ENCODE peak calls at places on chromosomes 3 and 15, in eight cellular contexts. W, G, Z, T, N, P, S and A are unnamed samples.

GRCh38 chr3:186003610-186004009 is 65.8 kb upstream of the TRA2B start:
- DNase-seq in W (no peak), G (no peak), Z (no peak), T (no peak), N (no peak), P (no peak), S (no peak), A (no peak)

GRCh38 chr3:50687127-50687751 is 12.5 kb downstream of the DOCK3 start:
- DNase-seq in W (no peak), G (no peak), Z (no peak), T (no peak), N (no peak), P (peak), S (no peak), A (peak)

GRCh38 chr15:55221090-55222011 is 24.6 kb upstream of the RSL24D1 start:
- DNase-seq in W (peak), G (no peak), Z (no peak), T (no peak), N (no peak), P (no peak), S (no peak), A (peak)

GRCh38 chr15:66946578-66947164 is 118.7 kb upstream of the SMAD3 start:
- DNase-seq in W (peak), G (peak), Z (peak), T (peak), N (peak), P (peak), S (no peak), A (peak)

GRCh38 chr3:195080571-195081141 is 190.3 kb downstream of the XXYLT1 start:
- DNase-seq in W (no peak), G (no peak), Z (peak), T (no peak), N (no peak), P (peak), S (no peak), A (no peak)

GRCh38 chr3:140903196-140903595 is 38.4 kb upstream of the SLC25A36 start:
- DNase-seq in W (no peak), G (no peak), Z (no peak), T (no peak), N (no peak), P (no peak), S (no peak), A (no peak)

GRCh38 chr3:160126046-160126445 is 99.2 kb upstream of the C3orf80 start:
- DNase-seq in W (no peak), G (no peak), Z (no peak), T (no peak), N (no peak), P (no peak), S (no peak), A (no peak)

GRCh38 chr15:85582719-85583089 is 202.3 kb downstream of the AKAP13 start:
- DNase-seq in W (peak), G (no peak), Z (no peak), T (peak), N (no peak), P (no peak), S (no peak), A (peak)

GRCh38 chr3:153624310-153625030 is 462.4 kb downstream of the RAP2B start:
- DNase-seq in W (no peak), G (no peak), Z (no peak), T (no peak), N (no peak), P (no peak), S (no peak), A (peak)

GRCh38 chr3:187794731-187795130 is 49.5 kb upstream of the BCL6 start:
- DNase-seq in W (no peak), G (no peak), Z (no peak), T (no peak), N (no peak), P (no peak), S (no peak), A (no peak)

GRCh38 chr15:42547926-42548257 is 701 bp downstream of the LRRC57 start:
- DNase-seq in W (no peak), G (no peak), Z (peak), T (peak), N (no peak), P (no peak), S (no peak), A (no peak)

GRCh38 chr3:157128771-157129671 is 30.9 kb downstream of the CCNL1 start:
- DNase-seq in W (peak), G (no peak), Z (no peak), T (no peak), N (no peak), P (no peak), S (peak), A (no peak)

GRCh38 chr3:9193211-9193610 is 56.2 kb downstream of the SRGAP3 start:
- DNase-seq in W (no peak), G (no peak), Z (no peak), T (no peak), N (no peak), P (peak), S (no peak), A (no peak)

GRCh38 chr3:149080011-149080698 is 6.2 kb downstream of the HLTF start:
- DNase-seq in W (no peak), G (no peak), Z (no peak), T (no peak), N (no peak), P (no peak), S (no peak), A (no peak)

GRCh38 chr15:47407692-47408091 is 309.6 kb upstream of the SEMA6D start:
- DNase-seq in W (no peak), G (no peak), Z (no peak), T (no peak), N (no peak), P (no peak), S (no peak), A (no peak)

GRCh38 chr3:55434789-55435188 is 52.3 kb downstream of the WNT5A start:
- DNase-seq in W (peak), G (no peak), Z (peak), T (no peak), N (no peak), P (no peak), S (peak), A (no peak)

GRCh38 chr15:62606376-62607164 is 436.0 kb upstream of the TPM1 start:
- DNase-seq in W (no peak), G (no peak), Z (no peak), T (no peak), N (no peak), P (no peak), S (no peak), A (no peak)

GRCh38 chr3:149207475-149207874 is 14.2 kb downstream of the CP start:
- DNase-seq in W (no peak), G (no peak), Z (no peak), T (no peak), N (no peak), P (no peak), S (no peak), A (no peak)

GRCh38 chr3:43162573-43163084 is 56.8 kb upstream of the POMGNT2 start:
- DNase-seq in W (no peak), G (no peak), Z (no peak), T (no peak), N (no peak), P (no peak), S (peak), A (no peak)

GRCh38 chr3:172379372-172379771 is 68.9 kb downstream of the GHSR start:
- DNase-seq in W (no peak), G (no peak), Z (no peak), T (no peak), N (no peak), P (no peak), S (no peak), A (no peak)

GRCh38 chr3:48426401-48426909 is 3.4 kb downstream of the PLXNB1 start:
- DNase-seq in W (no peak), G (no peak), Z (no peak), T (no peak), N (no peak), P (peak), S (no peak), A (peak)

GRCh38 chr15:75597667-75598341 is 18.7 kb upstream of the PTPN9 start:
- DNase-seq in W (peak), G (no peak), Z (no peak), T (no peak), N (no peak), P (no peak), S (no peak), A (no peak)

GRCh38 chr15:80801891-80802680 is 22.9 kb downstream of the CEMIP start:
- DNase-seq in W (no peak), G (no peak), Z (peak), T (no peak), N (peak), P (no peak), S (no peak), A (no peak)

GRCh38 chr3:40620151-40620550 is 95.4 kb downstream of the ZNF621 start:
- DNase-seq in W (no peak), G (no peak), Z (no peak), T (no peak), N (no peak), P (peak), S (no peak), A (no peak)

GRCh38 chr3:106797461-106797860 is 579.8 kb upstream of the CCDC54 start:
- DNase-seq in W (no peak), G (no peak), Z (no peak), T (no peak), N (no peak), P (no peak), S (no peak), A (no peak)

GRCh38 chr15:73681073-73681472 is 3.1 kb upstream of the CD276 start:
- DNase-seq in W (no peak), G (no peak), Z (no peak), T (no peak), N (no peak), P (no peak), S (no peak), A (no peak)

GRCh38 chr3:53038679-53039375 is 7.0 kb downstream of the SFMBT1 start:
- DNase-seq in W (no peak), G (no peak), Z (no peak), T (no peak), N (no peak), P (no peak), S (no peak), A (no peak)

GRCh38 chr3:181075098-181075497 is 85.6 kb upstream of the DNAJC19 start:
- DNase-seq in W (no peak), G (no peak), Z (no peak), T (no peak), N (no peak), P (no peak), S (no peak), A (no peak)

GRCh38 chr15:74318376-74319137 is 48.9 kb downstream of the CYP11A1 start:
- DNase-seq in W (no peak), G (no peak), Z (peak), T (no peak), N (no peak), P (no peak), S (no peak), A (no peak)

GRCh38 chr3:29936054-29936453 is 655.2 kb downstream of the RBMS3 start:
- DNase-seq in W (no peak), G (no peak), Z (no peak), T (no peak), N (no peak), P (no peak), S (no peak), A (no peak)

GRCh38 chr3:195095035-195095703 is 175.8 kb downstream of the XXYLT1 start:
- DNase-seq in W (no peak), G (no peak), Z (no peak), T (no peak), N (no peak), P (peak), S (no peak), A (no peak)

GRCh38 chr3:124572851-124573405 is 157.3 kb upstream of the UMPS start:
- DNase-seq in W (no peak), G (no peak), Z (no peak), T (no peak), N (no peak), P (no peak), S (no peak), A (no peak)

GRCh38 chr3:121431717-121432517 is 113.9 kb downstream of the POLQ start:
- DNase-seq in W (peak), G (peak), Z (no peak), T (peak), N (no peak), P (no peak), S (no peak), A (peak)

GRCh38 chr15:40847225-40847961 is 3.5 kb downstream of the SPINT1 start:
- DNase-seq in W (peak), G (no peak), Z (peak), T (no peak), N (peak), P (peak), S (no peak), A (peak)

GRCh38 chr3:167929937-167930336 is 165.8 kb downstream of the GOLIM4 start:
- DNase-seq in W (no peak), G (no peak), Z (no peak), T (no peak), N (no peak), P (no peak), S (no peak), A (no peak)

GRCh38 chr15:83449928-83450501 is 2.9 kb downstream of the SH3GL3 start:
- DNase-seq in W (no peak), G (no peak), Z (no peak), T (no peak), N (no peak), P (no peak), S (no peak), A (no peak)

GRCh38 chr15:94671845-94672524 is 440.6 kb downstream of the MCTP2 start:
- DNase-seq in W (no peak), G (no peak), Z (peak), T (no peak), N (no peak), P (no peak), S (peak), A (peak)

GRCh38 chr3:112092439-112093179 is 6.4 kb downstream of the C3orf52 start:
- DNase-seq in W (no peak), G (no peak), Z (no peak), T (no peak), N (no peak), P (no peak), S (no peak), A (no peak)